ENCODE peak calls at places on chromosomes 7 and 10, in seven cellular contexts. R is IMR-90, Q is neuronal stem cell, F is HCT116, H is SK-N-SH, E is fibroblast of lung, C is Karpas-422. T is an unnamed sample.

GRCh38 chr7:107857541-107857912 is 33.5 kb upstream of the DLD start:
- DNase-seq in R (peak; percentile 33), Q (no peak), F (no peak), H (no peak), E (peak; percentile 81), C (no peak), T (no peak)

GRCh38 chr10:69451784-69452251 is 553 bp downstream of the TSPAN15 start:
- DNase-seq in R (no peak), Q (no peak), F (no peak), H (peak; percentile 41), E (no peak), C (no peak), T (peak; percentile 74)

GRCh38 chr7:450741-451140 is 68.9 kb downstream of the PDGFA start:
- DNase-seq in R (no peak), Q (no peak), F (no peak), H (no peak), E (no peak), C (no peak), T (no peak)

GRCh38 chr7:151249732-151250072 is 1.2 kb upstream of the SMARCD3 start:
- DNase-seq in R (peak; percentile 39), Q (peak; percentile 27), F (peak; percentile 48), H (peak; percentile 60), E (peak; percentile 63), C (no peak), T (peak; percentile 68)

GRCh38 chr10:72124984-72125383 is 36.6 kb upstream of the SPOCK2 start:
- DNase-seq in R (peak; percentile 77), Q (no peak), F (no peak), H (no peak), E (peak; percentile 82), C (no peak), T (no peak)

GRCh38 chr10:36802523-36803153 is 322.8 kb upstream of the ANKRD30A start:
- DNase-seq in R (peak; percentile 19), Q (no peak), F (no peak), H (peak; percentile 74), E (peak; percentile 9), C (no peak), T (no peak)

GRCh38 chr10:62893036-62893435 is 76.9 kb upstream of the EGR2 start:
- DNase-seq in R (no peak), Q (no peak), F (no peak), H (no peak), E (no peak), C (no peak), T (no peak)

GRCh38 chr10:75860009-75860408 is 428.6 kb downstream of the LRMDA start:
- DNase-seq in R (no peak), Q (no peak), F (no peak), H (no peak), E (no peak), C (no peak), T (no peak)

GRCh38 chr7:5457245-5457735 is 33.7 kb upstream of the TNRC18 start:
- DNase-seq in R (no peak), Q (no peak), F (no peak), H (no peak), E (no peak), C (no peak), T (no peak)

GRCh38 chr10:56035489-56035888 is 325.6 kb downstream of the ZWINT start:
- DNase-seq in R (no peak), Q (no peak), F (no peak), H (no peak), E (no peak), C (no peak), T (no peak)

GRCh38 chr7:127824682-127825081 is 172.7 kb downstream of the SND1 start:
- DNase-seq in R (no peak), Q (no peak), F (no peak), H (no peak), E (peak; percentile 62), C (no peak), T (no peak)

GRCh38 chr7:73717991-73718405 is 1.5 kb downstream of the STX1A start:
- DNase-seq in R (peak; percentile 93), Q (no peak), F (peak; percentile 73), H (no peak), E (peak; percentile 93), C (peak; percentile 63), T (no peak)

GRCh38 chr10:118953999-118954398 is 75.5 kb upstream of the NANOS1 start:
- DNase-seq in R (no peak), Q (no peak), F (no peak), H (no peak), E (no peak), C (no peak), T (no peak)

GRCh38 chr10:90413196-90413595 is 444.6 kb downstream of the HTR7 start:
- DNase-seq in R (peak; percentile 48), Q (no peak), F (no peak), H (no peak), E (peak; percentile 63), C (no peak), T (no peak)

GRCh38 chr7:88223265-88223664 is 3.4 kb upstream of the SRI start:
- DNase-seq in R (no peak), Q (no peak), F (no peak), H (no peak), E (no peak), C (no peak), T (no peak)

GRCh38 chr10:110762109-110762848 is 109.4 kb upstream of the PDCD4 start:
- DNase-seq in R (no peak), Q (no peak), F (no peak), H (no peak), E (no peak), C (no peak), T (no peak)

GRCh38 chr10:68202965-68203358 is 29.0 kb downstream of the ATOH7 start:
- DNase-seq in R (peak; percentile 78), Q (no peak), F (no peak), H (no peak), E (peak; percentile 79), C (no peak), T (no peak)

GRCh38 chr10:120552262-120552661 is 95.2 kb downstream of the PLPP4 start:
- DNase-seq in R (no peak), Q (no peak), F (no peak), H (no peak), E (no peak), C (no peak), T (no peak)

DNA sequence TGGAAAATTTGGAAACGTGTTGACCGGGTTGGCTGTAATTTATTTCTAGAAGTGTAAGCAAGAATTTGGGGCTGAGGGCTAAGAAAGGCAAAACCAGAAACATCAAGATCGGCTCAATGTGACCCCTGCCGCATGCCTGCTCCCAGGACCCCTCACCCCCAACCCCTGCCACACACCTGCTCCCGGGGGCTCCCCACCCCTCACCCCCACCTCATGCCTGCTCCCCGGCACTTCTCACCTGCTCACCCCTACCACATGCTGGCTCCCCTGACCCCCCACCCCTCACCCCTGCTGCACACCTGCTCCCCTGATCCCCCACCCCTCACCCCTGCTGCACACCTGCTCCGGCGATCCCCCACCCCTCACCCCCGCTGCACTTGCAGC is 19.0 kb upstream of the CFAP46 start:
- DNase-seq in R (no peak), Q (no peak), F (no peak), H (peak; percentile 27), E (no peak), C (no peak), T (no peak)
- H2AFZ ChIP-seq in R (peak overlapping the region; percentile 92), Q (peak overlapping the region; percentile 86), F (no peak overlapping the region), H (no peak overlapping the region), E (peak overlapping the region; percentile 87), C (no peak overlapping the region), T (no peak overlapping the region)

DNA sequence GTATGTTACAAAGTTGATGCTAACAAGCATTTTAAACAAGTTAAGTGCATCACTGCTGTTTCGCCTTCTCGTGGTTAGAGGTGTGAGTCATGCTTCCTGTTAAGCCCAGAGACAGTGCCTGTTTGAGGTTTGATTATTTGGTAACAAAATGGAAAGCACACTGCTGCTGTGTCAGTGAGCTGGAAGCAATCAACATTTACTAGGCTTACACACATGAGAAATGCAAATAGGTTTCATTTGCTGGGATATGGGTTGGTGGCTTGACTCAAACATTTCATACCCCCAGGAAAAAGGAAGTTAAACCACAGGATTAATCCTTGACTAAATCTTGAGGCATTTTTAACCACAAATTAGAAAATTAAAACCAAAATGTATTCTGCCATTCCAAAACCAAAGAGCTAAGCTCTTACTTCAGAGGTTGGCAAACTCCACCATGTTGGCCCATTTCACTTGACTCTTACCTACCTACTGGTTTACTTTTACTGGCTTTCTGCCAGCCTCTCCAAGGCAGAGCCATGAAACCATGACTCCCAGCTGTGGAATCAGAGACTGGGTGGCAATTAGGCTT is 139.2 kb downstream of the ETV1 start:
- DNase-seq in R (peak; percentile 99), Q (no peak), F (peak; percentile 62), H (peak; percentile 25), E (peak; percentile 99), C (peak; percentile 51), T (no peak)
- H2AFZ ChIP-seq in R (peak overlapping the region; percentile 6), Q (peak overlapping the region; percentile 74), F (peak overlapping the region; percentile 96), H (peak overlapping the region; percentile 11), E (no peak overlapping the region), C (no peak overlapping the region), T (peak overlapping the region; percentile 11)

GRCh38 chr7:22799633-22800032 is 23.0 kb downstream of the TOMM7 start:
- DNase-seq in R (peak; percentile 30), Q (no peak), F (no peak), H (no peak), E (no peak), C (no peak), T (no peak)

GRCh38 chr7:22805227-22805626 is 17.4 kb downstream of the TOMM7 start:
- DNase-seq in R (no peak), Q (no peak), F (no peak), H (no peak), E (no peak), C (no peak), T (no peak)

GRCh38 chr7:22801907-22802306 is 20.7 kb downstream of the TOMM7 start:
- DNase-seq in R (no peak), Q (no peak), F (no peak), H (no peak), E (no peak), C (no peak), T (no peak)

GRCh38 chr7:22806754-22807153 is 15.9 kb downstream of the TOMM7 start:
- DNase-seq in R (no peak), Q (no peak), F (no peak), H (no peak), E (no peak), C (no peak), T (no peak)

DNA sequence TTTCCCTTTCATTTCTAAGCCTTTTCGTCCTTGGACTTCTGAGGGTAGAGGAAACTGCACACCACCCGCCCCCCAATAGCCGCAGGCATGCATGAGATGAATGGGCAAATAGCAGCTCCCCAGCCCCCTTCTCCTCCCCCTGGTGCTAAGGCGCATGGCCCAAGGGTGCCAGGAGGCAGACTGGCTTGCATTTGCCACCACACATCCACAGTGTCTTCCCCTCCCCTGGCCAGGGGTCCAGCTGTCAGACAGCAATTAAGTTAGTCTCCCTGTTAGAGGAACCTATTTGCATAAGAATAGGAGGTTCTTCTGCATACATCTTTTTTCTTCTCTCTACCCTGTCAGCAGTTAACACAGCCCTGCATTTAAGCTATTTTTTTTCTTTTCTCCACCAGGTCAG is 20.2 kb downstream of the TOMM7 start:
- DNase-seq in R (no peak), Q (no peak), F (no peak), H (no peak), E (no peak), C (no peak), T (no peak)
- H2AFZ ChIP-seq in R (no peak overlapping the region), Q (no peak overlapping the region), F (no peak overlapping the region), H (no peak overlapping the region), E (no peak overlapping the region), C (no peak overlapping the region), T (no peak overlapping the region)

GRCh38 chr7:80082214-80082613 is 52.4 kb upstream of the GNAI1 start:
- DNase-seq in R (peak; percentile 10), Q (no peak), F (no peak), H (no peak), E (no peak), C (no peak), T (no peak)

GRCh38 chr7:80078882-80079281 is 55.7 kb upstream of the GNAI1 start:
- DNase-seq in R (no peak), Q (no peak), F (no peak), H (no peak), E (no peak), C (no peak), T (no peak)

GRCh38 chr7:80078159-80078731 is 56.4 kb upstream of the GNAI1 start:
- DNase-seq in R (peak; percentile 40), Q (no peak), F (no peak), H (no peak), E (peak; percentile 37), C (no peak), T (no peak)
- H2AFZ ChIP-seq in R (peak overlapping the region; percentile 82), Q (peak overlapping the region; percentile 33), F (peak overlapping the region; percentile 92), H (peak overlapping the region; percentile 85), E (peak overlapping the region; percentile 87), C (no peak overlapping the region), T (no peak overlapping the region)